ENCODE peak calls at places on chromosomes 16 and 17, in eight cellular contexts. U, A, O, D, Q, B, J and S are unnamed samples.

GRCh38 chr17:50059256-50059655 is 3.3 kb downstream of the ITGA3 start:
- DNase-seq in U (no peak), A (no peak), O (no peak), D (no peak), Q (no peak), B (no peak), J (no peak), S (no peak)

GRCh38 chr17:2094891-2095535 is 40.1 kb downstream of the HIC1 start:
- DNase-seq in U (no peak), A (peak), O (peak), D (peak), Q (peak), B (no peak), J (peak), S (no peak)

GRCh38 chr17:20313891-20314290 is 153.4 kb downstream of the LGALS9B start:
- DNase-seq in U (no peak), A (no peak), O (no peak), D (no peak), Q (no peak), B (no peak), J (no peak), S (no peak)

GRCh38 chr16:3961449-3961849 is 80.9 kb upstream of the CREBBP start:
- DNase-seq in U (no peak), A (no peak), O (peak), D (peak), Q (no peak), B (peak), J (no peak), S (no peak)

GRCh38 chr16:48053346-48053745 is 102.4 kb downstream of the ABCC12 start:
- DNase-seq in U (no peak), A (no peak), O (peak), D (no peak), Q (no peak), B (peak), J (peak), S (no peak)

GRCh38 chr17:76363107-76363801 is 9.5 kb upstream of the PRPSAP1 start:
- DNase-seq in U (no peak), A (no peak), O (no peak), D (no peak), Q (no peak), B (no peak), J (no peak), S (no peak)

GRCh38 chr16:89043636-89044393 is 49.8 kb upstream of the ACSF3 start:
- DNase-seq in U (no peak), A (no peak), O (no peak), D (no peak), Q (peak), B (no peak), J (peak), S (no peak)

GRCh38 chr17:77280304-77280910 is 139.6 kb downstream of the SEC14L1 start:
- DNase-seq in U (no peak), A (peak), O (no peak), D (no peak), Q (no peak), B (peak), J (no peak), S (no peak)

GRCh38 chr16:87926246-87927194 is 9.8 kb downstream of the CA5A start:
- DNase-seq in U (no peak), A (no peak), O (no peak), D (no peak), Q (peak), B (no peak), J (peak), S (no peak)

GRCh38 chr16:11318817-11319216 is 26.4 kb upstream of the RMI2 start:
- DNase-seq in U (no peak), A (no peak), O (no peak), D (no peak), Q (no peak), B (no peak), J (no peak), S (no peak)

GRCh38 chr17:61897548-61898180 is 30.1 kb downstream of the INTS2 start:
- DNase-seq in U (no peak), A (no peak), O (no peak), D (no peak), Q (no peak), B (no peak), J (no peak), S (no peak)

GRCh38 chr17:65099941-65100315 is 37.2 kb upstream of the RGS9 start:
- DNase-seq in U (peak), A (peak), O (peak), D (peak), Q (peak), B (peak), J (peak), S (no peak)

GRCh38 chr16:4879049-4879448 is 31.8 kb downstream of the UBN1 start:
- DNase-seq in U (no peak), A (no peak), O (no peak), D (no peak), Q (no peak), B (no peak), J (no peak), S (no peak)

GRCh38 chr16:19169081-19169639 is 1.1 kb downstream of the SYT17 start:
- DNase-seq in U (no peak), A (no peak), O (no peak), D (peak), Q (no peak), B (no peak), J (no peak), S (no peak)

GRCh38 chr17:50961282-50962220 is 95.4 kb upstream of the TOB1 start:
- DNase-seq in U (no peak), A (no peak), O (no peak), D (no peak), Q (no peak), B (no peak), J (no peak), S (no peak)

GRCh38 chr17:47072881-47073280 is 93.8 kb upstream of the RPRML start:
- DNase-seq in U (peak), A (no peak), O (peak), D (no peak), Q (no peak), B (no peak), J (no peak), S (no peak)

GRCh38 chr17:79281803-79282202 is 207.2 kb downstream of the ENGASE start:
- DNase-seq in U (no peak), A (no peak), O (no peak), D (no peak), Q (no peak), B (no peak), J (no peak), S (no peak)

GRCh38 chr16:31466381-31466841 is 5.5 kb upstream of the TGFB1I1 start:
- DNase-seq in U (no peak), A (no peak), O (no peak), D (peak), Q (peak), B (no peak), J (no peak), S (no peak)

GRCh38 chr17:77493238-77493812 is 352.6 kb downstream of the SEC14L1 start:
- DNase-seq in U (no peak), A (peak), O (no peak), D (peak), Q (peak), B (no peak), J (peak), S (no peak)

GRCh38 chr17:17345686-17346427 is 42.7 kb downstream of the NT5M start:
- DNase-seq in U (no peak), A (no peak), O (no peak), D (no peak), Q (peak), B (no peak), J (no peak), S (no peak)

GRCh38 chr16:23293016-23293415 is 9.1 kb upstream of the SCNN1B start:
- DNase-seq in U (no peak), A (no peak), O (no peak), D (no peak), Q (no peak), B (no peak), J (no peak), S (no peak)

GRCh38 chr16:89040391-89040790 is 53.3 kb upstream of the ACSF3 start:
- DNase-seq in U (no peak), A (no peak), O (no peak), D (no peak), Q (peak), B (no peak), J (peak), S (no peak)

GRCh38 chr16:75265911-75266701 is 14.7 kb upstream of the BCAR1 start:
- DNase-seq in U (peak), A (peak), O (peak), D (peak), Q (no peak), B (peak), J (peak), S (peak)

GRCh38 chr17:64262422-64263260 is at the start of gene TEX2:
- DNase-seq in U (peak), A (peak), O (peak), D (peak), Q (peak), B (peak), J (peak), S (no peak)

GRCh38 chr16:10387378-10387681 is 1.5 kb downstream of the ATF7IP2 start:
- DNase-seq in U (no peak), A (no peak), O (no peak), D (no peak), Q (no peak), B (no peak), J (no peak), S (no peak)

GRCh38 chr17:3687949-3688614 is 7.9 kb downstream of the P2RX5 start:
- DNase-seq in U (no peak), A (no peak), O (no peak), D (no peak), Q (no peak), B (no peak), J (no peak), S (no peak)

GRCh38 chr16:22977294-22977697 is 163.3 kb downstream of the HS3ST2 start:
- DNase-seq in U (no peak), A (no peak), O (no peak), D (no peak), Q (no peak), B (peak), J (no peak), S (no peak)

GRCh38 chr17:43467981-43468541 is 15.7 kb upstream of the DHX8 start:
- DNase-seq in U (peak), A (no peak), O (peak), D (no peak), Q (no peak), B (no peak), J (no peak), S (no peak)

GRCh38 chr16:59404509-59404908 is 670.4 kb upstream of the GOT2 start:
- DNase-seq in U (no peak), A (no peak), O (no peak), D (no peak), Q (no peak), B (no peak), J (no peak), S (no peak)

GRCh38 chr17:63911041-63911635 is at the start of gene CSHL1:
- DNase-seq in U (no peak), A (no peak), O (no peak), D (no peak), Q (no peak), B (no peak), J (no peak), S (no peak)

GRCh38 chr16:66661210-66661560 is 35.4 kb downstream of the CMTM4 start:
- DNase-seq in U (no peak), A (no peak), O (no peak), D (no peak), Q (no peak), B (no peak), J (no peak), S (no peak)

GRCh38 chr16:66662445-66663194 is 33.9 kb downstream of the CMTM4 start:
- DNase-seq in U (peak), A (no peak), O (peak), D (no peak), Q (no peak), B (peak), J (no peak), S (no peak)

GRCh38 chr16:66658143-66658859 is 38.2 kb downstream of the CMTM4 start:
- DNase-seq in U (no peak), A (no peak), O (no peak), D (no peak), Q (no peak), B (no peak), J (no peak), S (no peak)

GRCh38 chr16:66658860-66659190 is 37.7 kb downstream of the CMTM4 start:
- DNase-seq in U (no peak), A (no peak), O (no peak), D (no peak), Q (no peak), B (no peak), J (no peak), S (no peak)

DNA sequence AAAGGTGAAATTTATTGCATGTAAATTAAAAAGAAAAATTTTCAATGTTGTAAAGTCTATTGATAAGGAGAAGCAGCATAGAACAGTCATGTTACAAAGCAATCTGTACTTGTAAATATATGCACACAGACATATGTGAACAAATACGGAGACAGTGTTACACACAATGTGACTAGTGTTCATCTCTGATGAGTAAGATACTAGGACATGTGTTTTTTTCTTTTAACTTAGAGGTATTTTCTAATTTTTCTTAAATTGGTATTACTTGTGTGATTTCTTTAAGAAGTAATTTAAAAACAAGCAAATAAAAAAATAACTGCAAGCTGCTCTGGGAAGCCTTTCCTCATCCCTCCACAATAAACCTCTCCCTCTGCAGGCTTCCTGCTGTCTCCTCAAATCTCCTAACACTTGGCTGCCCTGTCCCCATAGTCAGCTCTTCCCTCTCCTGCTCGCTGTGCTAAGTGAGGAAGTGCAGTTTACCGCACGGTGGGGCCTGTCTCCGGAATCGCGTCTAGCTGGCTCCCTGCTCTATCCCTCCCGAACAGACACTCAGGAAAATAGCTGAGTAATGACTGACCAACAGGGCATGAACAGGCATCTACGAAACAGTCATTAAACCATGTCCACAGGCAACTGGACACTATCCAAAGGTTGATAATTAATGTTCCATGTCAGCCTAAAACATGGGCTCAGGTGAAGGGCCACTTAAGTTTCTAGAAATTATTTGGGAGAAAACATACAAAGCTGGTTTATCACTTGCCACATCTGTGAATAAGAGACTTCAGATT is 35.9 kb downstream of the CMTM4 start:
- DNase-seq in U (peak), A (peak), O (peak), D (peak), Q (peak), B (peak), J (peak), S (no peak)
- TF ChIP-seq CTCF in U (no peak), A (peak), O (peak), D (peak), Q (no peak), B (no peak), J (peak), S (no peak)

GRCh38 chr17:80339118-80339517 is 75.8 kb upstream of the ENDOV start:
- DNase-seq in U (no peak), A (no peak), O (no peak), D (no peak), Q (peak), B (no peak), J (no peak), S (no peak)
- TF ChIP-seq CTCF in U (no peak), A (no peak), O (no peak), D (no peak), Q (no peak), B (no peak), J (no peak), S (no peak)

GRCh38 chr17:73192894-73193701 is at the start of gene COG1:
- DNase-seq in U (peak), A (peak), O (peak), D (peak), Q (peak), B (peak), J (peak), S (peak)
- TF ChIP-seq CTCF in U (no peak), A (no peak), O (no peak), D (no peak), Q (no peak), B (no peak), J (no peak), S (no peak)

GRCh38 chr16:63530974-63531373 is 1494.7 kb upstream of the CDH8 start:
- DNase-seq in U (no peak), A (no peak), O (no peak), D (no peak), Q (no peak), B (no peak), J (no peak), S (no peak)

GRCh38 chr16:63527404-63527803 is 1491.2 kb upstream of the CDH8 start:
- DNase-seq in U (no peak), A (no peak), O (no peak), D (no peak), Q (no peak), B (no peak), J (no peak), S (no peak)

GRCh38 chr16:63530208-63530607 is 1494.0 kb upstream of the CDH8 start:
- DNase-seq in U (no peak), A (no peak), O (no peak), D (no peak), Q (no peak), B (no peak), J (no peak), S (no peak)
- TF ChIP-seq CTCF in U (no peak), A (peak), O (no peak), D (no peak), Q (no peak), B (no peak), J (no peak), S (no peak)